ENCODE peak calls at places on chromosomes 5 and 9, in nine cellular contexts. B is stomach; E is PC-3; Z is heart right ventricle; N is breast epithelium; Q is psoas muscle; X is CD8-positive, alpha-beta T cell; R is tibial artery; V is fibroblast of lung. F is an unnamed sample.

GRCh38 chr5:124745367-124746251 is 830 bp downstream of the ZNF608 start:
- DNase-seq in B (no peak), E (peak; percentile 4), Z (no peak), N (no peak), Q (no peak), X (no peak), R (peak; percentile 28), V (peak; percentile 64), F (no peak)

GRCh38 chr5:134571703-134572405 is 46.4 kb downstream of the JADE2 start:
- DNase-seq in B (no peak), E (no peak), Z (no peak), N (no peak), Q (no peak), X (no peak), R (no peak), V (no peak), F (no peak)

GRCh38 chr5:73921746-73922145 is 295.8 kb downstream of the ARHGEF28 start:
- DNase-seq in B (no peak), E (no peak), Z (no peak), N (no peak), Q (no peak), X (no peak), R (no peak), V (no peak), F (no peak)

GRCh38 chr5:150122536-150123481 is 32.8 kb downstream of the PDGFRB start:
- DNase-seq in B (no peak), E (no peak), Z (no peak), N (no peak), Q (no peak), X (no peak), R (peak; percentile 15), V (no peak), F (no peak)

GRCh38 chr5:151952233-151952632 is 27.6 kb upstream of the GLRA1 start:
- DNase-seq in B (no peak), E (no peak), Z (no peak), N (no peak), Q (no peak), X (no peak), R (no peak), V (no peak), F (no peak)

GRCh38 chr5:78573318-78573717 is 75.3 kb downstream of the LHFPL2 start:
- DNase-seq in B (no peak), E (no peak), Z (no peak), N (no peak), Q (no peak), X (no peak), R (no peak), V (no peak), F (no peak)

GRCh38 chr5:132385321-132386105 is 16.0 kb downstream of the SLC22A5 start:
- DNase-seq in B (peak; percentile 52), E (peak; percentile 69), Z (no peak), N (no peak), Q (peak; percentile 45), X (peak; percentile 67), R (peak; percentile 49), V (peak; percentile 71), F (no peak)

GRCh38 chr5:73120222-73121108 is at the start of gene TMEM171:
- DNase-seq in B (peak; percentile 82), E (peak; percentile 42), Z (peak; percentile 27), N (no peak), Q (peak; percentile 45), X (no peak), R (no peak), V (peak; percentile 14), F (no peak)

GRCh38 chr9:36880075-36880474 is 154.0 kb downstream of the PAX5 start:
- DNase-seq in B (no peak), E (no peak), Z (no peak), N (no peak), Q (no peak), X (no peak), R (no peak), V (no peak), F (no peak)

GRCh38 chr5:142432961-142433360 is 108.1 kb upstream of the SPRY4 start:
- DNase-seq in B (no peak), E (no peak), Z (no peak), N (no peak), Q (no peak), X (peak; percentile 44), R (no peak), V (no peak), F (no peak)

GRCh38 chr5:134509308-134510040 is 16.0 kb upstream of the JADE2 start:
- DNase-seq in B (peak; percentile 44), E (peak; percentile 79), Z (no peak), N (peak; percentile 61), Q (peak; percentile 64), X (no peak), R (no peak), V (peak; percentile 24), F (no peak)

GRCh38 chr5:83044941-83045340 is 32.3 kb downstream of the TMEM167A start:
- DNase-seq in B (no peak), E (no peak), Z (no peak), N (no peak), Q (no peak), X (no peak), R (no peak), V (no peak), F (no peak)

GRCh38 chr5:82388186-82388585 is 110.0 kb upstream of the RPS23 start:
- DNase-seq in B (no peak), E (no peak), Z (no peak), N (no peak), Q (no peak), X (no peak), R (no peak), V (peak; percentile 59), F (no peak)

GRCh38 chr5:64637144-64637543 is 53.2 kb upstream of the SHISAL2B start:
- DNase-seq in B (no peak), E (no peak), Z (no peak), N (no peak), Q (no peak), X (no peak), R (no peak), V (no peak), F (no peak)

GRCh38 chr9:34347800-34348158 is 18.4 kb downstream of the NUDT2 start:
- DNase-seq in B (no peak), E (no peak), Z (no peak), N (no peak), Q (no peak), X (no peak), R (no peak), V (no peak), F (no peak)

GRCh38 chr5:19240150-19240549 is 747.9 kb downstream of the CDH18 start:
- DNase-seq in B (no peak), E (peak; percentile 89), Z (no peak), N (no peak), Q (no peak), X (no peak), R (no peak), V (peak; percentile 12), F (no peak)

GRCh38 chr9:107198718-107199117 is 84.4 kb upstream of the RAD23B start:
- DNase-seq in B (no peak), E (no peak), Z (no peak), N (no peak), Q (no peak), X (no peak), R (no peak), V (no peak), F (no peak)

GRCh38 chr9:74519419-74519818 is 22.3 kb downstream of the RORB start:
- DNase-seq in B (no peak), E (no peak), Z (no peak), N (no peak), Q (no peak), X (no peak), R (no peak), V (no peak), F (no peak)

GRCh38 chr5:121285861-121286527 is 565.7 kb upstream of the FTMT start:
- DNase-seq in B (no peak), E (no peak), Z (no peak), N (no peak), Q (no peak), X (no peak), R (no peak), V (peak; percentile 1), F (no peak)

GRCh38 chr9:124879226-124879625 is 17.3 kb downstream of the ARPC5L start:
- DNase-seq in B (no peak), E (no peak), Z (no peak), N (no peak), Q (no peak), X (no peak), R (no peak), V (no peak), F (no peak)

GRCh38 chr9:124877383-124877782 is 15.5 kb downstream of the ARPC5L start:
- DNase-seq in B (no peak), E (no peak), Z (no peak), N (no peak), Q (no peak), X (no peak), R (no peak), V (no peak), F (no peak)

GRCh38 chr9:124881138-124881743 is 19.3 kb downstream of the ARPC5L start:
- DNase-seq in B (no peak), E (no peak), Z (no peak), N (no peak), Q (no peak), X (no peak), R (no peak), V (no peak), F (no peak)

GRCh38 chr9:124880501-124880900 is 18.6 kb downstream of the ARPC5L start:
- DNase-seq in B (no peak), E (no peak), Z (no peak), N (no peak), Q (no peak), X (no peak), R (no peak), V (no peak), F (no peak)

GRCh38 chr9:124878518-124878917 is 16.6 kb downstream of the ARPC5L start:
- DNase-seq in B (no peak), E (no peak), Z (no peak), N (no peak), Q (no peak), X (no peak), R (no peak), V (no peak), F (no peak)
- H3K36me3 ChIP-seq in B (peaks cover 100% of the 10 kb centered on the region), E (peaks cover 13% of the 10 kb centered on the region), Z (no peaks in the 10 kb centered on the region), N (peaks cover 5% of the 10 kb centered on the region), Q (peaks cover 4% of the 10 kb centered on the region), X (peaks cover 56% of the 10 kb centered on the region), R (peaks cover 100% of the 10 kb centered on the region), V (peaks cover 26% of the 10 kb centered on the region), F (peaks cover 99% of the 10 kb centered on the region)

GRCh38 chr9:7234144-7234543 is 476.4 kb downstream of the KDM4C start:
- DNase-seq in B (no peak), E (peak; percentile 67), Z (no peak), N (no peak), Q (no peak), X (no peak), R (no peak), V (peak; percentile 28), F (no peak)
- TF ChIP-seq CTCF in B (no peak), E (peak; percentile 69), Z (no peak), N (no peak), Q (peak; percentile 37), X (no peak), R (no peak), V (peak; percentile 50), F (peak; percentile 52)

GRCh38 chr5:139699352-139699751 is 51.2 kb downstream of the CXXC5 start:
- DNase-seq in B (no peak), E (no peak), Z (no peak), N (no peak), Q (no peak), X (no peak), R (no peak), V (peak; percentile 25), F (no peak)
- H3K36me3 ChIP-seq in B (no peaks in the 10 kb centered on the region), E (no peaks in the 10 kb centered on the region), Z (no peaks in the 10 kb centered on the region), N (no peaks in the 10 kb centered on the region), Q (no peaks in the 10 kb centered on the region), X (no peaks in the 10 kb centered on the region), R (no peaks in the 10 kb centered on the region), V (no peaks in the 10 kb centered on the region), F (no peaks in the 10 kb centered on the region)

GRCh38 chr9:98383758-98384157 is 128.3 kb upstream of the TBC1D2 start:
- DNase-seq in B (no peak), E (peak; percentile 2), Z (no peak), N (no peak), Q (no peak), X (no peak), R (no peak), V (peak; percentile 27), F (no peak)
- TF ChIP-seq CTCF in B (no peak), E (no peak), Z (no peak), N (no peak), Q (no peak), X (no peak), R (no peak), V (peak; percentile 14), F (no peak)

F was measured in left ventricle myocardium inferior.